ENCODE peak calls at places on chromosome 10, in five cellular contexts. X is A549, T is pancreas, C is BE2C, H is OCI-LY7. N is an unnamed sample. For H3K4me1, the result is how much of the 10 kb centered on the place peaks cover.

GRCh38 chr10:129642427-129642826 is 175.4 kb downstream of the MGMT start:
- DNase-seq in X (peak), T (no peak), C (no peak), H (no peak), N (no peak)

GRCh38 chr10:113230018-113230610 is 280.1 kb downstream of the TCF7L2 start:
- DNase-seq in X (no peak), T (no peak), C (no peak), H (no peak), N (no peak)

GRCh38 chr10:11499425-11500071 is 111.9 kb downstream of the USP6NL start:
- DNase-seq in X (no peak), T (no peak), C (peak), H (no peak), N (no peak)

GRCh38 chr10:98323221-98324164 is 55.5 kb upstream of the LOXL4 start:
- DNase-seq in X (peak), T (peak), C (peak), H (no peak), N (no peak)

GRCh38 chr10:122154733-122155366 is 116.2 kb upstream of the BTBD16 start:
- DNase-seq in X (no peak), T (no peak), C (no peak), H (no peak), N (no peak)

GRCh38 chr10:34286136-34286739 is 528.9 kb downstream of the PARD3 start:
- DNase-seq in X (peak), T (no peak), C (no peak), H (no peak), N (no peak)

GRCh38 chr10:71829171-71829570 is 21.9 kb downstream of the PSAP start:
- DNase-seq in X (no peak), T (peak), C (no peak), H (no peak), N (no peak)

GRCh38 chr10:122504551-122504950 is 43.2 kb downstream of the HTRA1 start:
- DNase-seq in X (peak), T (peak), C (peak), H (no peak), N (peak)

GRCh38 chr10:6700066-6700465 is 120.0 kb upstream of the PRKCQ start:
- DNase-seq in X (no peak), T (no peak), C (no peak), H (no peak), N (no peak)

GRCh38 chr10:110493832-110494426 is 3.8 kb upstream of the DUSP5 start:
- DNase-seq in X (no peak), T (no peak), C (no peak), H (no peak), N (no peak)

GRCh38 chr10:121702351-121703320 is 104.4 kb upstream of the FGFR2 start:
- DNase-seq in X (peak), T (no peak), C (no peak), H (no peak), N (no peak)

GRCh38 chr10:79021948-79022499 is 46.7 kb upstream of the ZMIZ1 start:
- DNase-seq in X (no peak), T (no peak), C (no peak), H (no peak), N (no peak)

GRCh38 chr10:28595618-28596017 is 62.7 kb downstream of the WAC start:
- DNase-seq in X (no peak), T (no peak), C (no peak), H (no peak), N (no peak)

GRCh38 chr10:29895436-29895835 is 163.9 kb downstream of the JCAD start:
- DNase-seq in X (no peak), T (peak), C (no peak), H (no peak), N (peak)

GRCh38 chr10:71765907-71766716 is 7.2 kb downstream of the VSIR start:
- DNase-seq in X (no peak), T (no peak), C (no peak), H (no peak), N (no peak)

GRCh38 chr10:121002586-121003205 is 151.5 kb downstream of the WDR11 start:
- DNase-seq in X (no peak), T (no peak), C (no peak), H (no peak), N (no peak)

GRCh38 chr10:93062499-93063216 is 2.1 kb downstream of the CYP26C1 start:
- DNase-seq in X (peak), T (no peak), C (no peak), H (no peak), N (peak)

GRCh38 chr10:8279598-8279997 is 225.1 kb downstream of the GATA3 start:
- DNase-seq in X (peak), T (no peak), C (no peak), H (no peak), N (no peak)

GRCh38 chr10:625335-625699 is 64.2 kb downstream of the DIP2C start:
- DNase-seq in X (no peak), T (no peak), C (no peak), H (no peak), N (no peak)

GRCh38 chr10:115932099-115932498 is 340.9 kb downstream of the GFRA1 start:
- DNase-seq in X (no peak), T (no peak), C (no peak), H (no peak), N (no peak)

GRCh38 chr10:47334627-47335026 is 12.4 kb downstream of the GDF2 start:
- DNase-seq in X (no peak), T (no peak), C (no peak), H (no peak), N (no peak)

GRCh38 chr10:129888784-129889616 is 75.1 kb downstream of the EBF3 start:
- DNase-seq in X (peak), T (peak), C (peak), H (peak), N (peak)

GRCh38 chr10:60429084-60429849 is 39.6 kb upstream of the ANK3 start:
- DNase-seq in X (no peak), T (no peak), C (no peak), H (no peak), N (no peak)

GRCh38 chr10:110742801-110743200 is 98.7 kb downstream of the RBM20 start:
- DNase-seq in X (no peak), T (no peak), C (no peak), H (no peak), N (no peak)

GRCh38 chr10:96613565-96613964 is 26.8 kb upstream of the TM9SF3 start:
- DNase-seq in X (no peak), T (no peak), C (no peak), H (no peak), N (no peak)

GRCh38 chr10:62754963-62755362 is 49.6 kb upstream of the ADO start:
- DNase-seq in X (no peak), T (no peak), C (no peak), H (no peak), N (no peak)

GRCh38 chr10:32982911-32983310 is 24.9 kb upstream of the ITGB1 start:
- DNase-seq in X (no peak), T (no peak), C (no peak), H (no peak), N (no peak)

GRCh38 chr10:32981760-32982159 is 23.7 kb upstream of the ITGB1 start:
- DNase-seq in X (peak), T (peak), C (no peak), H (peak), N (no peak)

GRCh38 chr10:32980558-32981468 is 22.8 kb upstream of the ITGB1 start:
- DNase-seq in X (peak), T (peak), C (peak), H (peak), N (peak)

GRCh38 chr10:32983333-32983909 is 25.4 kb upstream of the ITGB1 start:
- DNase-seq in X (peak), T (peak), C (peak), H (no peak), N (peak)

DNA sequence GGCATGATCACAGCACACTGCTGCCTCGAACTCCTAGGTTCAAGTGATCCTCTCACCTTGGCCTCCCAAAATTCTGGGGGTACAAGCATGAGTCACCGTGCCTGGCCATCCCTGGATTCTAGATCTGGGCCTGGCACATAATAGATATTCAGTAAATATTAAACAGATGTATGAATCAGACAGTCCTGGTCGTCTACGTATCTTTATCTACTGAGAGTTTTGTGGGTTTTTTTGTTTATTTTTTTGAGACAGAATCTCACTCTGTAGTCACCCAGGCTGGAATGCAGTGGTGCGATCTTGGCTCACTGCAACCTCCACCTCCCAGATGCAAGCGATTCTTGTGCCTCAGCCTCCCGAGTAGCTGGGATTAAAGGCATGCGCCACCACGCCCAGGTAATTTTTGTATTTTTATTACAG is 24.3 kb upstream of the ITGB1 start:
- DNase-seq in X (peak), T (no peak), C (no peak), H (no peak), N (no peak)
- H3K4me1 ChIP-seq in X (half or more), T (under half), C (under half), H (half or more), N (under half)

GRCh38 chr10:126658928-126659327 is 11.6 kb downstream of the C10orf90 start:
- DNase-seq in X (no peak), T (no peak), C (no peak), H (no peak), N (no peak)
- TF ChIP-seq CTCF in X (no peak), T (no peak), C (no peak), H (no peak), N (no peak)

GRCh38 chr10:102762401-102763015 is 18.8 kb downstream of the WBP1L start:
- DNase-seq in X (no peak), T (no peak), C (no peak), H (no peak), N (no peak)

GRCh38 chr10:102759497-102760210 is 15.9 kb downstream of the WBP1L start:
- DNase-seq in X (no peak), T (no peak), C (no peak), H (no peak), N (no peak)

GRCh38 chr10:102753724-102754123 is 10.0 kb downstream of the WBP1L start:
- DNase-seq in X (no peak), T (no peak), C (no peak), H (no peak), N (no peak)

GRCh38 chr10:102757323-102757722 is 13.6 kb downstream of the WBP1L start:
- DNase-seq in X (no peak), T (no peak), C (no peak), H (no peak), N (no peak)

DNA sequence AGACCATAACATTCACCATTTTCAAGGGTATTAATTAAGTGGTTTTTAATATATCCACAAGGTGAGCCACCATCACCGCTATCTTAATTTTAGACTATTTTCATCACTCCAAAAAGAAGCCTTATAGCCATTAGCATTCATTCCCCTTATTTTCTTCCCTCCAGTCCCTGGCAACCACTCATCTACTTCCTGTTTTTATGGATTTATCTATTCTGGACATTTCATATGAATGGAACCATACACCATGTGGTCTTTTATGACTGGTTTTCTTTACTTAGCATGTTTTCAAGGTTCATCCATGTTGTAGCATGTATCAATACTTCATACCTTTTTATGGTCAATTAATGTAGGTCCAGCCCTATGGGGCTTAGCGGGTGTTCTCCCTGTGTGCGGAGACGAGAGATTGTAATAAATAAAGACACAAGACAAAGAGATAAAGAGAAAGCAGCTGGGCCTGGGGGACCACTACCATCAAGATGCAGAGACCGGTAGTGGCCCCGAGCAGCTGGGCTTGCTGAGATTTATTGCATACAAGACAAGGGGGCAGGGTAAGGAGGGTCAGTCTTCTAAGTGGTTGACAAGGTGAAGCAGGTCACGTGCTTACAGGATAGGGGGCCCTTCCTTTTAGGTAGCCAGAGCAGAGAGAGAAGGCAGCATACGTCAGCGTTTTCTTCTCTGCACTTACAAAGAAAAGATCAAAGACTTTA is 14.6 kb downstream of the WBP1L start:
- DNase-seq in X (no peak), T (no peak), C (no peak), H (no peak), N (no peak)
- H3K4me1 ChIP-seq in X (under half), T (under half), C (under half), H (under half), N (under half)

GRCh38 chr10:105797234-105797890 is 1156.3 kb downstream of the SORCS3 start:
- DNase-seq in X (peak), T (no peak), C (no peak), H (peak), N (peak)

GRCh38 chr10:105803206-105803605 is 1162.1 kb downstream of the SORCS3 start:
- DNase-seq in X (no peak), T (no peak), C (no peak), H (no peak), N (no peak)

GRCh38 chr10:105800626-105801025 is 1159.5 kb downstream of the SORCS3 start:
- DNase-seq in X (no peak), T (no peak), C (no peak), H (no peak), N (peak)
- TF ChIP-seq CTCF in X (no peak), T (no peak), C (no peak), H (no peak), N (no peak)

GRCh38 chr10:124059552-124059951 is 33.8 kb downstream of the CHST15 start:
- DNase-seq in X (no peak), T (no peak), C (no peak), H (no peak), N (no peak)

GRCh38 chr10:124062390-124062789 is 31.0 kb downstream of the CHST15 start:
- DNase-seq in X (no peak), T (no peak), C (peak), H (no peak), N (no peak)

GRCh38 chr10:124058346-124059003 is 34.9 kb downstream of the CHST15 start:
- DNase-seq in X (no peak), T (no peak), C (no peak), H (no peak), N (no peak)

GRCh38 chr10:124060148-124060720 is 33.2 kb downstream of the CHST15 start:
- DNase-seq in X (no peak), T (no peak), C (no peak), H (no peak), N (no peak)

GRCh38 chr10:124061030-124061429 is 32.4 kb downstream of the CHST15 start:
- DNase-seq in X (no peak), T (no peak), C (no peak), H (no peak), N (no peak)
- H3K4me1 ChIP-seq in X (under half), T (under half), C (under half), H (under half), N (under half)

GRCh38 chr10:118035358-118036031 is 11.2 kb downstream of the RAB11FIP2 start:
- DNase-seq in X (no peak), T (no peak), C (no peak), H (no peak), N (peak)

GRCh38 chr10:118033905-118034304 is 12.8 kb downstream of the RAB11FIP2 start:
- DNase-seq in X (no peak), T (no peak), C (peak), H (no peak), N (no peak)

GRCh38 chr10:118032564-118032963 is 14.2 kb downstream of the RAB11FIP2 start:
- DNase-seq in X (no peak), T (no peak), C (no peak), H (no peak), N (no peak)

GRCh38 chr10:118036281-118036875 is 10.4 kb downstream of the RAB11FIP2 start:
- DNase-seq in X (no peak), T (no peak), C (no peak), H (no peak), N (no peak)

GRCh38 chr10:118034755-118035154 is 12.0 kb downstream of the RAB11FIP2 start:
- DNase-seq in X (no peak), T (no peak), C (peak), H (no peak), N (no peak)
- TF ChIP-seq CTCF in X (no peak), T (no peak), C (no peak), H (no peak), N (no peak)

DNA sequence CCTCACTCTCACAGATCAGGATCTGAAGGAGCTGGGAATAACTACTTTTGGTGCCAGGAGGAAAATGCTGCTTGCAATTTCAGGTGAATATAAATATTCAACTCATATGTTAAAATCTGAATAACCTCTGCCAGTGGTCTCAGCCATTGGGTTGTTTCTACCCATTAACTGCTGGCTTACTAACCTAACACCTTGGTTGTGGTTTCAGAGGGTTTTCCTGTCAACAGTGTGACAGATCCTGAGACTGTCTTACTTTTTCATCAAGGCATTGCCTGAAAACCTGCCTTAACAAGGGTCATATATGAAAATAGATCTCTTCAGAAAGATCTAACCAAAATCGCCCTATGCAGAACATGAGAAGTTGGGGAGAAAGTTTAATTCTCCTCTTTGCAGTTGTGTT is 307.7 kb downstream of the BICC1 start:
- DNase-seq in X (no peak), T (no peak), C (no peak), H (no peak), N (no peak)
- H3K4me1 ChIP-seq in X (half or more), T (under half), C (under half), H (under half), N (under half)

GRCh38 chr10:132616995-132617780 is 79.6 kb downstream of the INPP5A start:
- DNase-seq in X (no peak), T (no peak), C (no peak), H (no peak), N (no peak)

GRCh38 chr10:132618158-132618924 is 80.8 kb downstream of the INPP5A start:
- DNase-seq in X (no peak), T (no peak), C (no peak), H (no peak), N (no peak)

GRCh38 chr10:132617781-132618052 is 80.1 kb downstream of the INPP5A start:
- DNase-seq in X (no peak), T (no peak), C (no peak), H (no peak), N (no peak)

GRCh38 chr10:132616170-132616994 is 78.8 kb downstream of the INPP5A start:
- DNase-seq in X (no peak), T (no peak), C (no peak), H (no peak), N (no peak)

GRCh38 chr10:132619927-132620326 is 82.3 kb downstream of the INPP5A start:
- DNase-seq in X (no peak), T (no peak), C (no peak), H (no peak), N (no peak)
- TF ChIP-seq CTCF in X (no peak), T (no peak), C (no peak), H (no peak), N (no peak)

GRCh38 chr10:124742418-124743187 is 1.6 kb downstream of the FAM53B start:
- DNase-seq in X (peak), T (no peak), C (peak), H (peak), N (peak)
- H3K4me1 ChIP-seq in X (under half), T (under half), C (under half), H (half or more), N (under half)

GRCh38 chr10:44465430-44466115 is 80.7 kb upstream of the CXCL12 start:
- DNase-seq in X (no peak), T (no peak), C (no peak), H (no peak), N (no peak)

GRCh38 chr10:44462338-44462914 is 77.5 kb upstream of the CXCL12 start:
- DNase-seq in X (no peak), T (no peak), C (no peak), H (no peak), N (no peak)

GRCh38 chr10:44466236-44466635 is 81.3 kb upstream of the CXCL12 start:
- DNase-seq in X (no peak), T (no peak), C (no peak), H (no peak), N (no peak)

GRCh38 chr10:44463511-44464121 is 78.7 kb upstream of the CXCL12 start:
- DNase-seq in X (no peak), T (no peak), C (no peak), H (no peak), N (no peak)

DNA sequence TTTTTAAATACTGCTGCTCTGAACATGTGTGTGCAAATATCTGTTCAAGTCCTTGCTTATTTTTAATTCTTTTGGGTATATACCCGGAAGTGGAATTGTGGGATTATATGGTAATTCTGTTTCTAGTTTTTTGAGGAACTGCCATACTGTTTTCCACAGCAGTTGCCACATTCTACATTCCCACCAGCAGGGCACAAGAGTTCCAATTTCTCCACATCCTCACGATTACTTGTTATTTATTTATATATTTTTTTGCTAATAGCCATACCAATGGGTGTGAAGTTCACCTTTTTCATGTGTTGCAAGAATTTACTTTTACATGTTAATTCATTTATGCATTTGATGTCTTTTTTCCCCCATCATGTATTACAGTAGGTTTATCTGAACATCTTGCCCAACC is 79.6 kb upstream of the CXCL12 start:
- DNase-seq in X (no peak), T (no peak), C (no peak), H (no peak), N (no peak)
- TF ChIP-seq CTCF in X (no peak), T (no peak), C (peak), H (no peak), N (no peak)